ENCODE peak calls at places on chromosomes 16 and 17, in ten cellular contexts. One of them, this sample, is unnamed.

GRCh38 chr16:88882358-88883030 is 16.0 kb upstream of the PABPN1L start:
- DNase-seq in HCT116: peak; percentile 36
- DNase-seq in HFF-Myc: no peak
- DNase-seq in spleen: no peak
- DNase-seq in transverse colon: peak; percentile 65
- DNase-seq in right atrium auricular region: no peak
- DNase-seq in A549: peak; percentile 69
- DNase-seq in astrocyte of the spinal cord: no peak
- DNase-seq in GM06990: peak; percentile 59
- DNase-seq in PC-3: peak; percentile 38
- DNase-seq in this sample: peak; percentile 10

GRCh38 chr16:81548551-81548900 is 103.9 kb downstream of the CMIP start:
- DNase-seq in HCT116: no peak
- DNase-seq in HFF-Myc: no peak
- DNase-seq in spleen: no peak
- DNase-seq in transverse colon: no peak
- DNase-seq in right atrium auricular region: no peak
- DNase-seq in A549: no peak
- DNase-seq in astrocyte of the spinal cord: no peak
- DNase-seq in GM06990: no peak
- DNase-seq in PC-3: no peak
- DNase-seq in this sample: no peak

GRCh38 chr17:7889166-7889584 is 586 bp downstream of the CHD3 start:
- DNase-seq in HCT116: peak; percentile 74
- DNase-seq in HFF-Myc: peak; percentile 72
- DNase-seq in spleen: peak; percentile 94
- DNase-seq in transverse colon: peak; percentile 96
- DNase-seq in right atrium auricular region: peak; percentile 96
- DNase-seq in A549: peak; percentile 92
- DNase-seq in astrocyte of the spinal cord: peak; percentile 85
- DNase-seq in GM06990: no peak
- DNase-seq in PC-3: peak; percentile 84
- DNase-seq in this sample: no peak

GRCh38 chr17:1951920-1952319 is 73.2 kb downstream of the RTN4RL1 start:
- DNase-seq in HCT116: no peak
- DNase-seq in HFF-Myc: no peak
- DNase-seq in spleen: peak; percentile 58
- DNase-seq in transverse colon: no peak
- DNase-seq in right atrium auricular region: no peak
- DNase-seq in A549: peak; percentile 38
- DNase-seq in astrocyte of the spinal cord: no peak
- DNase-seq in GM06990: no peak
- DNase-seq in PC-3: no peak
- DNase-seq in this sample: no peak

GRCh38 chr16:23014592-23014991 is 134.7 kb downstream of the USP31 start:
- DNase-seq in HCT116: no peak
- DNase-seq in HFF-Myc: no peak
- DNase-seq in spleen: no peak
- DNase-seq in transverse colon: no peak
- DNase-seq in right atrium auricular region: no peak
- DNase-seq in A549: peak; percentile 10
- DNase-seq in astrocyte of the spinal cord: no peak
- DNase-seq in GM06990: no peak
- DNase-seq in PC-3: no peak
- DNase-seq in this sample: no peak

GRCh38 chr16:23359092-23359760 is 57.1 kb downstream of the SCNN1B start:
- DNase-seq in HCT116: no peak
- DNase-seq in HFF-Myc: no peak
- DNase-seq in spleen: peak; percentile 27
- DNase-seq in transverse colon: no peak
- DNase-seq in right atrium auricular region: no peak
- DNase-seq in A549: no peak
- DNase-seq in astrocyte of the spinal cord: no peak
- DNase-seq in GM06990: no peak
- DNase-seq in PC-3: no peak
- DNase-seq in this sample: no peak

GRCh38 chr17:16988749-16989229 is 16.9 kb upstream of the TNFRSF13B start:
- DNase-seq in HCT116: no peak
- DNase-seq in HFF-Myc: no peak
- DNase-seq in spleen: no peak
- DNase-seq in transverse colon: peak; percentile 36
- DNase-seq in right atrium auricular region: no peak
- DNase-seq in A549: no peak
- DNase-seq in astrocyte of the spinal cord: no peak
- DNase-seq in GM06990: peak; percentile 63
- DNase-seq in PC-3: no peak
- DNase-seq in this sample: peak; percentile 74

GRCh38 chr16:57367111-57367752 is 5.1 kb upstream of the CX3CL1 start:
- DNase-seq in HCT116: no peak
- DNase-seq in HFF-Myc: no peak
- DNase-seq in spleen: peak; percentile 37
- DNase-seq in transverse colon: no peak
- DNase-seq in right atrium auricular region: no peak
- DNase-seq in A549: no peak
- DNase-seq in astrocyte of the spinal cord: no peak
- DNase-seq in GM06990: no peak
- DNase-seq in PC-3: peak; percentile 70
- DNase-seq in this sample: no peak

GRCh38 chr17:27871407-27871806 is 21.8 kb downstream of the LYRM9 start:
- DNase-seq in HCT116: no peak
- DNase-seq in HFF-Myc: no peak
- DNase-seq in spleen: no peak
- DNase-seq in transverse colon: peak; percentile 90
- DNase-seq in right atrium auricular region: no peak
- DNase-seq in A549: no peak
- DNase-seq in astrocyte of the spinal cord: no peak
- DNase-seq in GM06990: no peak
- DNase-seq in PC-3: no peak
- DNase-seq in this sample: no peak

GRCh38 chr17:33113281-33114010 is 121.8 kb downstream of the SPACA3 start:
- DNase-seq in HCT116: no peak
- DNase-seq in HFF-Myc: no peak
- DNase-seq in spleen: no peak
- DNase-seq in transverse colon: no peak
- DNase-seq in right atrium auricular region: no peak
- DNase-seq in A549: peak; percentile 32
- DNase-seq in astrocyte of the spinal cord: no peak
- DNase-seq in GM06990: no peak
- DNase-seq in PC-3: peak; percentile 52
- DNase-seq in this sample: no peak

GRCh38 chr16:53091508-53092211 is 36.9 kb downstream of the CHD9 start:
- DNase-seq in HCT116: no peak
- DNase-seq in HFF-Myc: peak; percentile 87
- DNase-seq in spleen: no peak
- DNase-seq in transverse colon: peak; percentile 42
- DNase-seq in right atrium auricular region: peak; percentile 75
- DNase-seq in A549: no peak
- DNase-seq in astrocyte of the spinal cord: peak; percentile 94
- DNase-seq in GM06990: peak; percentile 63
- DNase-seq in PC-3: no peak
- DNase-seq in this sample: peak; percentile 53
- H3K4me3 ChIP-seq in HCT116: no peak overlapping the region
- H3K4me3 ChIP-seq in HFF-Myc: peak overlapping the region; percentile 23
- H3K4me3 ChIP-seq in spleen: no peak overlapping the region
- H3K4me3 ChIP-seq in transverse colon: no peak overlapping the region
- H3K4me3 ChIP-seq in right atrium auricular region: no peak overlapping the region
- H3K4me3 ChIP-seq in A549: no peak overlapping the region
- H3K4me3 ChIP-seq in astrocyte of the spinal cord: no peak overlapping the region
- H3K4me3 ChIP-seq in GM06990: peak overlapping the region; percentile 6
- H3K4me3 ChIP-seq in PC-3: no peak overlapping the region
- H3K4me3 ChIP-seq in this sample: peak overlapping the region; percentile 35

GRCh38 chr17:29593546-29594440 is 861 bp downstream of the ANKRD13B start:
- DNase-seq in HCT116: no peak
- DNase-seq in HFF-Myc: no peak
- DNase-seq in spleen: peak; percentile 86
- DNase-seq in transverse colon: peak; percentile 23
- DNase-seq in right atrium auricular region: no peak
- DNase-seq in A549: peak; percentile 57
- DNase-seq in astrocyte of the spinal cord: peak; percentile 22
- DNase-seq in GM06990: no peak
- DNase-seq in PC-3: peak; percentile 6
- DNase-seq in this sample: no peak
- H3K4me3 ChIP-seq in HCT116: peak overlapping the region; percentile 74
- H3K4me3 ChIP-seq in HFF-Myc: peak overlapping the region; percentile 59
- H3K4me3 ChIP-seq in spleen: peak overlapping the region; percentile 50
- H3K4me3 ChIP-seq in transverse colon: peak overlapping the region; percentile 52
- H3K4me3 ChIP-seq in right atrium auricular region: peak overlapping the region; percentile 73
- H3K4me3 ChIP-seq in A549: peak overlapping the region; percentile 82
- H3K4me3 ChIP-seq in astrocyte of the spinal cord: peak overlapping the region; percentile 54
- H3K4me3 ChIP-seq in GM06990: peak overlapping the region; percentile 61
- H3K4me3 ChIP-seq in PC-3: peak overlapping the region; percentile 75
- H3K4me3 ChIP-seq in this sample: peak overlapping the region; percentile 55

GRCh38 chr16:86520317-86521210 is 10.2 kb downstream of the FOXF1 start:
- DNase-seq in HCT116: no peak
- DNase-seq in HFF-Myc: no peak
- DNase-seq in spleen: peak; percentile 50
- DNase-seq in transverse colon: no peak
- DNase-seq in right atrium auricular region: no peak
- DNase-seq in A549: no peak
- DNase-seq in astrocyte of the spinal cord: no peak
- DNase-seq in GM06990: no peak
- DNase-seq in PC-3: no peak
- DNase-seq in this sample: no peak

GRCh38 chr16:86521236-86522197 is 11.2 kb downstream of the FOXF1 start:
- DNase-seq in HCT116: no peak
- DNase-seq in HFF-Myc: no peak
- DNase-seq in spleen: peak; percentile 55
- DNase-seq in transverse colon: no peak
- DNase-seq in right atrium auricular region: no peak
- DNase-seq in A549: no peak
- DNase-seq in astrocyte of the spinal cord: no peak
- DNase-seq in GM06990: no peak
- DNase-seq in PC-3: no peak
- DNase-seq in this sample: no peak

GRCh38 chr16:86519007-86519648 is 8.8 kb downstream of the FOXF1 start:
- DNase-seq in HCT116: no peak
- DNase-seq in HFF-Myc: no peak
- DNase-seq in spleen: no peak
- DNase-seq in transverse colon: no peak
- DNase-seq in right atrium auricular region: no peak
- DNase-seq in A549: no peak
- DNase-seq in astrocyte of the spinal cord: no peak
- DNase-seq in GM06990: no peak
- DNase-seq in PC-3: no peak
- DNase-seq in this sample: no peak

GRCh38 chr16:86517652-86518258 is 7.4 kb downstream of the FOXF1 start:
- DNase-seq in HCT116: peak; percentile 51
- DNase-seq in HFF-Myc: peak; percentile 49
- DNase-seq in spleen: no peak
- DNase-seq in transverse colon: peak; percentile 64
- DNase-seq in right atrium auricular region: no peak
- DNase-seq in A549: peak; percentile 63
- DNase-seq in astrocyte of the spinal cord: peak; percentile 68
- DNase-seq in GM06990: no peak
- DNase-seq in PC-3: peak; percentile 44
- DNase-seq in this sample: no peak

GRCh38 chr16:86519649-86520316 is 9.5 kb downstream of the FOXF1 start:
- DNase-seq in HCT116: peak; percentile 63
- DNase-seq in HFF-Myc: no peak
- DNase-seq in spleen: peak; percentile 85
- DNase-seq in transverse colon: peak; percentile 61
- DNase-seq in right atrium auricular region: no peak
- DNase-seq in A549: peak; percentile 53
- DNase-seq in astrocyte of the spinal cord: peak; percentile 53
- DNase-seq in GM06990: no peak
- DNase-seq in PC-3: peak; percentile 65
- DNase-seq in this sample: no peak
- H3K4me3 ChIP-seq in HCT116: peak overlapping the region; percentile 8
- H3K4me3 ChIP-seq in HFF-Myc: no peak overlapping the region
- H3K4me3 ChIP-seq in spleen: no peak overlapping the region
- H3K4me3 ChIP-seq in transverse colon: no peak overlapping the region
- H3K4me3 ChIP-seq in right atrium auricular region: no peak overlapping the region
- H3K4me3 ChIP-seq in A549: peak overlapping the region; percentile 21
- H3K4me3 ChIP-seq in astrocyte of the spinal cord: no peak overlapping the region
- H3K4me3 ChIP-seq in GM06990: no peak overlapping the region
- H3K4me3 ChIP-seq in PC-3: peak overlapping the region; percentile 44
- H3K4me3 ChIP-seq in this sample: no peak overlapping the region

GRCh38 chr16:85573045-85573695 is 40.0 kb upstream of the GSE1 start:
- DNase-seq in HCT116: no peak
- DNase-seq in HFF-Myc: no peak
- DNase-seq in spleen: no peak
- DNase-seq in transverse colon: no peak
- DNase-seq in right atrium auricular region: no peak
- DNase-seq in A549: no peak
- DNase-seq in astrocyte of the spinal cord: no peak
- DNase-seq in GM06990: no peak
- DNase-seq in PC-3: no peak
- DNase-seq in this sample: no peak

GRCh38 chr16:85575910-85576309 is 37.2 kb upstream of the GSE1 start:
- DNase-seq in HCT116: no peak
- DNase-seq in HFF-Myc: no peak
- DNase-seq in spleen: no peak
- DNase-seq in transverse colon: no peak
- DNase-seq in right atrium auricular region: no peak
- DNase-seq in A549: no peak
- DNase-seq in astrocyte of the spinal cord: no peak
- DNase-seq in GM06990: no peak
- DNase-seq in PC-3: no peak
- DNase-seq in this sample: no peak

GRCh38 chr16:85574672-85575475 is 38.2 kb upstream of the GSE1 start:
- DNase-seq in HCT116: no peak
- DNase-seq in HFF-Myc: no peak
- DNase-seq in spleen: no peak
- DNase-seq in transverse colon: no peak
- DNase-seq in right atrium auricular region: no peak
- DNase-seq in A549: no peak
- DNase-seq in astrocyte of the spinal cord: no peak
- DNase-seq in GM06990: no peak
- DNase-seq in PC-3: no peak
- DNase-seq in this sample: no peak

GRCh38 chr16:85571813-85572619 is 41.1 kb upstream of the GSE1 start:
- DNase-seq in HCT116: no peak
- DNase-seq in HFF-Myc: no peak
- DNase-seq in spleen: no peak
- DNase-seq in transverse colon: peak; percentile 54
- DNase-seq in right atrium auricular region: no peak
- DNase-seq in A549: no peak
- DNase-seq in astrocyte of the spinal cord: no peak
- DNase-seq in GM06990: no peak
- DNase-seq in PC-3: no peak
- DNase-seq in this sample: peak; percentile 67

GRCh38 chr16:85573696-85574641 is 39.2 kb upstream of the GSE1 start:
- DNase-seq in HCT116: no peak
- DNase-seq in HFF-Myc: no peak
- DNase-seq in spleen: no peak
- DNase-seq in transverse colon: no peak
- DNase-seq in right atrium auricular region: peak; percentile 78
- DNase-seq in A549: no peak
- DNase-seq in astrocyte of the spinal cord: peak; percentile 76
- DNase-seq in GM06990: no peak
- DNase-seq in PC-3: no peak
- DNase-seq in this sample: no peak
- H3K4me3 ChIP-seq in HCT116: no peak overlapping the region
- H3K4me3 ChIP-seq in HFF-Myc: no peak overlapping the region
- H3K4me3 ChIP-seq in spleen: no peak overlapping the region
- H3K4me3 ChIP-seq in transverse colon: no peak overlapping the region
- H3K4me3 ChIP-seq in right atrium auricular region: peak overlapping the region; percentile 18
- H3K4me3 ChIP-seq in A549: no peak overlapping the region
- H3K4me3 ChIP-seq in astrocyte of the spinal cord: no peak overlapping the region
- H3K4me3 ChIP-seq in GM06990: no peak overlapping the region
- H3K4me3 ChIP-seq in PC-3: no peak overlapping the region
- H3K4me3 ChIP-seq in this sample: no peak overlapping the region